ENCODE peak calls at places on chromosomes 13 and 19, in eight cellular contexts. D, R, Z, V, G, W, S and Q are unnamed samples.
A peak's percentile ranks its signal among the peaks of the same experiment; 100 is the strongest.

GRCh38 chr13:49693877-49694276 is 2.6 kb upstream of the EBPL start:
- DNase-seq in D (no peak), R (no peak), Z (no peak), V (no peak), G (no peak), W (no peak), S (no peak), Q (no peak)

GRCh38 chr13:114128624-114129522 is 3.5 kb downstream of the RASA3 start:
- DNase-seq in D (peak; percentile 78), R (peak; percentile 83), Z (no peak), V (peak; percentile 90), G (peak; percentile 94), W (peak; percentile 95), S (no peak), Q (peak; percentile 94)

GRCh38 chr13:52195052-52195837 is 35.8 kb upstream of the NEK3 start:
- DNase-seq in D (peak; percentile 90), R (peak; percentile 45), Z (peak; percentile 50), V (peak; percentile 88), G (peak; percentile 96), W (peak; percentile 68), S (no peak), Q (peak; percentile 77)

GRCh38 chr19:15238639-15239155 is 6.4 kb upstream of the EPHX3 start:
- DNase-seq in D (no peak), R (no peak), Z (no peak), V (no peak), G (no peak), W (no peak), S (no peak), Q (no peak)

GRCh38 chr19:12603714-12604113 is 6.9 kb downstream of the ZNF490 start:
- DNase-seq in D (no peak), R (peak; percentile 52), Z (no peak), V (peak; percentile 46), G (no peak), W (peak; percentile 80), S (no peak), Q (peak; percentile 82)

GRCh38 chr13:33493672-33494365 is 208.3 kb upstream of the STARD13 start:
- DNase-seq in D (no peak), R (no peak), Z (no peak), V (no peak), G (no peak), W (no peak), S (no peak), Q (no peak)

GRCh38 chr13:91709180-91709579 is 310.8 kb downstream of the GPC5 start:
- DNase-seq in D (no peak), R (no peak), Z (no peak), V (no peak), G (no peak), W (no peak), S (no peak), Q (no peak)

GRCh38 chr19:38047048-38047435 is 140.0 kb downstream of the SIPA1L3 start:
- DNase-seq in D (no peak), R (no peak), Z (no peak), V (no peak), G (no peak), W (no peak), S (no peak), Q (no peak)

GRCh38 chr13:62331384-62331783 is 915.7 kb upstream of the PCDH20 start:
- DNase-seq in D (no peak), R (no peak), Z (no peak), V (no peak), G (no peak), W (no peak), S (no peak), Q (no peak)

GRCh38 chr19:54418030-54418929 is 3.0 kb downstream of the TTYH1 start:
- DNase-seq in D (no peak), R (no peak), Z (no peak), V (peak; percentile 52), G (no peak), W (peak; percentile 22), S (no peak), Q (peak; percentile 84)

GRCh38 chr19:3298853-3299449 is 67.4 kb upstream of the NFIC start:
- DNase-seq in D (no peak), R (no peak), Z (no peak), V (no peak), G (no peak), W (no peak), S (no peak), Q (no peak)

GRCh38 chr19:3304871-3305423 is 61.4 kb upstream of the NFIC start:
- DNase-seq in D (peak; percentile 78), R (peak; percentile 65), Z (peak; percentile 40), V (peak; percentile 73), G (peak; percentile 89), W (peak; percentile 12), S (peak; percentile 88), Q (peak; percentile 87)

GRCh38 chr19:3302755-3303154 is 63.6 kb upstream of the NFIC start:
- DNase-seq in D (no peak), R (no peak), Z (no peak), V (no peak), G (no peak), W (no peak), S (no peak), Q (no peak)
- TF ChIP-seq CTCF in D (no peak), R (no peak), Z (no peak), V (peak; percentile 20), G (no peak), W (no peak), S (peak; percentile 16), Q (no peak)

DNA sequence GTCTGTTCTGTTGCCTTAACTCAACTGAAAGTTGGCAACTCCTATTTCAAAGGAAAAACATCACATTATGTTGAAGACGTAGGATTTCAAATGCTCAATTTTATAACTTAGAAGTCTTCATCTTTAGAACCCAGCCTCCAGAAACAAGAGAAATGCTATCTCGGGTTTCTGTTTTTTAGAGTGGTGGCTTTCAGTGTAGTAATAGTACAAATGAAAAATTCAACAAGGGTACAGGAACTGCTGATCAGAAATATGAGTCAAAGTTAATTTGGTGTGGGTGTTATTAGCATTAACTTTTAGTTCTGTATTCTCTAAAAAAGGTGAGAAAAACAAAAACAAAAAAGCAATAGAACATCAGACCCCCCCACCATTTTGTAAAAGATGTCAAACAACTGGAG is 56.6 kb upstream of the FLT1 start:
- DNase-seq in D (no peak), R (no peak), Z (no peak), V (no peak), G (no peak), W (no peak), S (no peak), Q (no peak)
- TF ChIP-seq CTCF in D (no peak), R (no peak), Z (no peak), V (no peak), G (no peak), W (no peak), S (no peak), Q (no peak)

DNA sequence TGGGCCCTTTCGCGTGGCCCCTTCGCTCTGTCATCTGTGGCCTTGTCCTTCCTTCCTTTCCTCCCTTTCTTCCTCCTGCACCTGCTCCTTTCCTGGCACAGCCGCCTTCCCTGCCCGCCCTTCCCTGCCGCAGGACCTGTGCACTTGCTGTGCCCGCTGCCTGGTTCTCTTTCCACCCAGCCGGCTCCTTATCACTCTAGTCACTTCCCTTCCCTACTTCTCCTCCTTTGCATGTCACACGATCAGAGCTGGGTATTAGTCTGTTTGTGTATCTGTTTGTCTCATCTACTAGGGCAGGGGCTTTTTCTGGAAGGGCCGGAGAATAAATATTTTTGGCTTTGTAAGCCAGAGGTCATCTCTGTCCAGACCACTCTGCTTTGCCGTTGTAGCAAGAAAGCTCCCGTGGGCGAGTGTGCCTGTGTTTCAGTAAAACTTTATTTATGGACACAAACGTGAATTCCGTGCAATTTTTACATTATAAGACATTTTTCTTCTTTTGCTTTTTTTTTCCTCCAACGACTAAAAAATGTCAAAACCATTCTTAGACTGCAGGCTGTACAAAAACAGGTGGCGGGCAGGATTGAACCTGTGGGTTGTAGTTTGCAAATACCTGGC is 6.0 kb downstream of the KDM4B start:
- DNase-seq in D (peak; percentile 26), R (no peak), Z (no peak), V (no peak), G (no peak), W (no peak), S (no peak), Q (no peak)
- TF ChIP-seq CTCF in D (no peak), R (no peak), Z (no peak), V (no peak), G (no peak), W (no peak), S (no peak), Q (no peak)

DNA sequence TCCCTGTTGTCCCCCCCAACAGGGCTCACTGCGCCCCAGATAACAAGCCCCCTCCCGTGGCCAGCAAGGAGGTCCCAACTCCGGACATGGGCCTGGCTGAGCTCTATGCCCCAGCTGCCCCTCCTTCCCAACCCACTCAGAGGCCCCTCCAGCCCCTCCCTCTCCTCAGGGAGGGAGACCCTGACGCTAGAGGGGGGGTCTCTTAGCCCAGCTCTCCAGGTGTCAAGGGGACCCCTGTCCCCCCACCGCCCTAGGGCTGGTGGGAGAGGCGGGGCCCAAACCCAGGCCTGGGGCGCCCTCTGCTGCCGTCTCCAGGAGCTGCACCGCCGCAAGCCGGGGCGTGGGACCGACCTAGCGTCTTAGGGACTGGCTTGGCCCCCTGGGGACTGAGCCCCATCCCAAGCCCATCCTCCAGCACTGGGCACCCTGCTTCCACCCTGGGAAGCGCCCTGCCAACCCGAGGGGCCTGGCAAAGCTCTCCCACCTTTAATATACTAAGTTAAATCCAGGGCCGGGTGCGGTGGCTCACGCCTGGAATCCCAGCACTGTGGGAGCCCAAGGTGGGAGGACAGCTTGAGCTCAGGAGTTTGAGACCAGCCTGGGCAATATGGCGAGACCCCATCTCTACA is 1.4 kb downstream of the GRIN3B start:
- DNase-seq in D (no peak), R (no peak), Z (no peak), V (no peak), G (no peak), W (no peak), S (peak; percentile 73), Q (peak; percentile 91)
- TF ChIP-seq CTCF in D (peak; percentile 83), R (peak; percentile 91), Z (peak; percentile 77), V (peak; percentile 82), G (no peak), W (peak; percentile 41), S (peak; percentile 95), Q (peak; percentile 97)

GRCh38 chr19:18020212-18021067 is 12.5 kb downstream of the ARRDC2 start:
- DNase-seq in D (peak; percentile 89), R (no peak), Z (peak; percentile 87), V (peak; percentile 77), G (peak; percentile 98), W (peak; percentile 18), S (no peak), Q (no peak)
- TF ChIP-seq CTCF in D (no peak), R (no peak), Z (no peak), V (no peak), G (no peak), W (no peak), S (no peak), Q (no peak)

DNA sequence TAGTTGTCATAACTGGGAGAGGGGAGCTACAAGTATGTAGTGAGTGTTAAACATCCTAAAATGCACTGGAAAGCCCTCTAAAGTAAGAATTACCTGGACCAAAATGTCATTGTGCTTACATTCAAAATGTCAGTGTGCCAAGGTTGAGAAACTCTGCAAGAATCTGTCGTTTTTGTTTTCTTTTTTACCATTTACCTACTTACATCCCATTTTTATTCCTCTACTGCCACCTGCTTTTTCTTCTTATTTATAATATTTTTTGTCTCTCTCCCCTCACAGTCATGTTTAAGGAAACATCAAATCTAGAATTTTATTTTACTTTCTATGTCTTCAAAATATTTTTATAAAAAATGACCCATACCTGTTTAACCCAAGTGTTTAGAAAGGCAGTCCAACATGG is 226.4 kb downstream of the PCDH17 start:
- DNase-seq in D (no peak), R (no peak), Z (no peak), V (no peak), G (no peak), W (no peak), S (no peak), Q (no peak)
- TF ChIP-seq CTCF in D (no peak), R (no peak), Z (no peak), V (no peak), G (no peak), W (no peak), S (no peak), Q (no peak)